ENCODE peak calls at places on chromosomes 1 and 21, in four cellular contexts. W is neural progenitor cell, T is HCT116, S is OCI-LY7. F is an unnamed sample. For H3K79me2, the result is how much of the 10 kb centered on the place peaks cover.

GRCh38 chr1:107404756-107405155 is 263.9 kb downstream of the NTNG1 start:
- DNase-seq in S (no peak), W (no peak), T (no peak), F (no peak)

GRCh38 chr1:31970873-31971272 is 32.7 kb upstream of the PTP4A2 start:
- DNase-seq in S (no peak), W (no peak), T (no peak), F (no peak)

GRCh38 chr1:97500696-97501297 is 420.0 kb downstream of the DPYD start:
- DNase-seq in W (peak), S (no peak), T (no peak), F (no peak)

GRCh38 chr1:14810631-14811325 is 212.3 kb downstream of the KAZN start:
- DNase-seq in W (no peak), S (no peak), T (no peak), F (no peak)

GRCh38 chr21:41481191-41481590 is 26.8 kb downstream of the TMPRSS2 start:
- DNase-seq in T (no peak), S (no peak), W (no peak), F (no peak)

GRCh38 chr1:223341111-223341510 is 22.9 kb downstream of the SUSD4 start:
- DNase-seq in S (no peak), W (no peak), T (no peak), F (no peak)

GRCh38 chr1:33435096-33435820 is 4.4 kb upstream of the PHC2 start:
- DNase-seq in S (no peak), T (no peak), W (no peak), F (no peak)

GRCh38 chr21:42547906-42548365 is 34.3 kb downstream of the SLC37A1 start:
- DNase-seq in W (no peak), T (no peak), S (no peak), F (no peak)

GRCh38 chr1:230725256-230726012 is 11.5 kb upstream of the AGT start:
- DNase-seq in T (no peak), W (no peak), S (no peak), F (no peak)

GRCh38 chr1:245444971-245445370 is 290.2 kb downstream of the KIF26B start:
- DNase-seq in W (no peak), T (no peak), S (no peak), F (no peak)

GRCh38 chr1:91851130-91852010 is 34.6 kb downstream of the TGFBR3 start:
- DNase-seq in W (no peak), S (no peak), T (no peak), F (no peak)

GRCh38 chr1:36964830-36965229 is 69.5 kb downstream of the GRIK3 start:
- DNase-seq in T (no peak), S (no peak), W (no peak), F (no peak)

GRCh38 chr1:183070234-183070922 is 47.2 kb downstream of the LAMC1 start:
- DNase-seq in W (no peak), T (no peak), S (no peak), F (no peak)

GRCh38 chr1:183061194-183061593 is 38.0 kb downstream of the LAMC1 start:
- DNase-seq in W (no peak), S (no peak), T (no peak), F (no peak)

GRCh38 chr1:183063349-183063748 is 40.1 kb downstream of the LAMC1 start:
- DNase-seq in S (no peak), T (no peak), W (no peak), F (no peak)

GRCh38 chr1:183069562-183070216 is 46.5 kb downstream of the LAMC1 start:
- DNase-seq in W (no peak), S (no peak), T (no peak), F (no peak)

DNA sequence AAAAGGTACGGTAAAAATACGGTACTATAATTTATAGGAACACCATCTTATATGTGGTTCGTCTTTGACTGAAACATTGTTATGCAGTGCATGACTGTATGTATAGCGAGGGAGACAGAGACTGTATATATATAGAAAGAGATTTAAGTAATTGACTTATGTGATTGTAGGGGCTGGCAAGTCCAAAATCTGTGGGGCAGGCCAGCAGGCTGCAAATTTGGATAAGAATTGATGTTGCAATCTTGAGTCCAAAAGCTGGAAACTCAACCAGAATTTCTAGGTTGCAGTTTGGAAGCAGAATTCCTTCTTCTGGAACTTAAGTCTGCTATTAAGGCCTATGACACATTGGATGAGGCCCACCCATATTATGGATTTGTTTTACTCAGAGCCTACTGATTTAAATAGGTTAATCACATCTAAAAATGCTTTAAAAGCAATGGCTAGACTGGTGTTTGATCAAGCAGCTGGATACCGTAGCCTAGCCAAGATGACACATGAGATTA is 42.0 kb downstream of the LAMC1 start:
- DNase-seq in W (no peak), S (no peak), T (no peak), F (no peak)
- H3K79me2 ChIP-seq in W (under half), S (under half), T (under half), F (half or more)

GRCh38 chr1:167631386-167631941 is 1.4 kb downstream of the RCSD1 start:
- DNase-seq in T (no peak), W (no peak), S (no peak), F (no peak)
- H3K79me2 ChIP-seq in T (under half), W (under half), S (half or more), F (under half)

GRCh38 chr21:44814498-44815023 is 3.3 kb downstream of the SUMO3 start:
- DNase-seq in T (no peak), W (no peak), S (no peak), F (no peak)
- H3K79me2 ChIP-seq in T (under half), W (half or more), S (under half), F (under half)

GRCh38 chr1:153611024-153611352 is 1.9 kb downstream of the S100A16 start:
- DNase-seq in S (no peak), T (no peak), W (no peak), F (peak)
- H3K79me2 ChIP-seq in S (under half), T (half or more), W (under half), F (half or more)

DNA sequence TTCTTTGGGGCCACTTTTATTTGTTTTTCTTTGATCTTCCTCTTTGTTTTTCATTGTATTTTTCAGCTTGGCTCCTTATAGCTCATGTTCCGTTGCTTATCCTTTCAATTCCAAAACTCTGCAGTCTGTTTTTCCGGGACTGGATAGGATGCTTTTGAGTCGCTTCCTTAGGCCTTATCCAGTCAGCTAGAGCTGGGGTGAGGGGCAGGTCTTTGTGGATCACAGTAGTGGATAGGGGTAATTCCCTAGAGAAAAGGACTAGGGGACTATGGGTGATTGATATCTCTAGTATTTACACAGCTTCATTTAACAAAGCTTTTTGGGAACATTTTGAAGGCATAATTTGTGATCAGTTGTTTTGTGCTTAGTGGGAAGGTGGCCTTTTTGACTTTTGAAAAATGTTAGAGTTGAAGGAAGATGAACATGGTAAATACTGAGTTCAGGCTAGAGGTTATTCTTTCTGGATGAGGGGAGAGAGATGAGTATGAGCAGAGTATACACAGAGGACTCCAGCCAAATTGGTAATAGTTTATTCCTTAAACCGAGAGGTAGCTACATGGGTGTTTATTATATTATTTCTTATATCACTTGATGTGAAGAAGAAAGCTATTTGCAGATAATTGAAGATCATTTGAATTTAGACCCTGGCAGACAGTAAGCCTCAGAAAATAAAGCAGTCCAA is 22.5 kb downstream of the CEP350 start:
- DNase-seq in S (no peak), T (no peak), W (peak), F (no peak)
- H3K79me2 ChIP-seq in S (half or more), T (half or more), W (half or more), F (half or more)

F was measured in PC-9.